ENCODE peak calls at places on chromosomes 6 and 20, in six cellular contexts. S is A549, L is stomach, C is ovary, X is tibial nerve, I is HepG2. E is an unnamed sample.

GRCh38 chr6:1757133-1757532 is 147.4 kb downstream of the FOXC1 start:
- DNase-seq in S (no peak), L (no peak), C (no peak), X (no peak), I (no peak), E (no peak)

GRCh38 chr6:163536770-163537169 is 122.3 kb downstream of the QKI start:
- DNase-seq in S (peak), L (no peak), C (no peak), X (no peak), I (no peak), E (no peak)

GRCh38 chr20:13286052-13286451 is 65.0 kb downstream of the ISM1 start:
- DNase-seq in S (no peak), L (no peak), C (no peak), X (no peak), I (no peak), E (no peak)

GRCh38 chr6:72616406-72617015 is 5.4 kb upstream of the KCNQ5 start:
- DNase-seq in S (peak), L (no peak), C (no peak), X (no peak), I (peak), E (no peak)

GRCh38 chr20:14890713-14891112 is 553.3 kb upstream of the FLRT3 start:
- DNase-seq in S (no peak), L (no peak), C (no peak), X (no peak), I (no peak), E (no peak)

GRCh38 chr6:39610229-39610628 is 115.0 kb downstream of the KIF6 start:
- DNase-seq in S (no peak), L (no peak), C (no peak), X (no peak), I (peak), E (no peak)

GRCh38 chr20:63819224-63819917 is 11.7 kb downstream of the ZBTB46 start:
- DNase-seq in S (peak), L (no peak), C (no peak), X (peak), I (peak), E (no peak)

GRCh38 chr6:80610821-80611220 is 504.4 kb downstream of the BCKDHB start:
- DNase-seq in S (peak), L (no peak), C (no peak), X (no peak), I (no peak), E (no peak)

GRCh38 chr6:14706378-14706929 is 539.4 kb upstream of the JARID2 start:
- DNase-seq in S (peak), L (no peak), C (peak), X (no peak), I (no peak), E (no peak)

GRCh38 chr6:110971458-110971857 is 10.4 kb upstream of the RPF2 start:
- DNase-seq in S (no peak), L (no peak), C (no peak), X (no peak), I (no peak), E (no peak)

GRCh38 chr20:63767886-63768285 is 28.3 kb downstream of the SLC2A4RG start:
- DNase-seq in S (no peak), L (no peak), C (no peak), X (no peak), I (no peak), E (no peak)

GRCh38 chr6:3398755-3399671 is 57.8 kb downstream of the SLC22A23 start:
- DNase-seq in S (no peak), L (no peak), C (no peak), X (no peak), I (peak), E (no peak)
- TF ChIP-seq EP300 in S (no peak), L (no peak), C (no peak), X (no peak), I (no peak), E (no peak)

GRCh38 chr20:34709044-34709835 is 5.1 kb downstream of the TP53INP2 start:
- DNase-seq in S (peak), L (peak), C (peak), X (peak), I (no peak), E (peak)
- TF ChIP-seq POLR2A in S (peak), L (no peak), C (peak), X (no peak), I (no peak), E (no peak)

DNA sequence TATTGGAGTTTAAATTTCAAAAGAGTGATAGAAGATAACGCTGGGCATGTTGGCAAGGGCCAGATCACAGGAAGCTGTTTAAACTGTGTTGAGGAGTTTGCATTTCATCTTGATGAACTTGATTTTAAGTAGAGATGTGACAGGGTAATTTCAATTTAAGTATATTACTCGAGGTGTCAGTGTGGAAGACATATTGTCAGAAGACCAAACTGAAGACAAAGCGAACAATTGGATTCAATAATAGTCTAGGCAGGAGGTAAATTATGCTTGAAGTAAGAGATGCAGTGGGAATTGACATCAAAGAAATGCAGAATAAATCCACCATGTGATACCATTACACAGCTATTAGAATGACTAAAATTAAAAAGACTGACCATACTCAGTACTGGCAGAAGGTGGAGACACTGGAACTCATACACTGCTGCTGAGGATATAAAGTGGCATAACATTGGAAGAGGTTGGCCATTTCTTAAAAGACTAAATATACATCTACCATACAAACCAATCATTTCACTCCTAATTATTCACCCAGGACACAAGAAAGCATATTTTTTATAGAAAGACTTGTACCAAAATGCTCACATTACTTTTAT is 240.8 kb downstream of the ARHGAP18 start:
- DNase-seq in S (no peak), L (no peak), C (no peak), X (no peak), I (no peak), E (no peak)
- TF ChIP-seq EP300 in S (no peak), L (no peak), C (no peak), X (no peak), I (no peak), E (no peak)

DNA sequence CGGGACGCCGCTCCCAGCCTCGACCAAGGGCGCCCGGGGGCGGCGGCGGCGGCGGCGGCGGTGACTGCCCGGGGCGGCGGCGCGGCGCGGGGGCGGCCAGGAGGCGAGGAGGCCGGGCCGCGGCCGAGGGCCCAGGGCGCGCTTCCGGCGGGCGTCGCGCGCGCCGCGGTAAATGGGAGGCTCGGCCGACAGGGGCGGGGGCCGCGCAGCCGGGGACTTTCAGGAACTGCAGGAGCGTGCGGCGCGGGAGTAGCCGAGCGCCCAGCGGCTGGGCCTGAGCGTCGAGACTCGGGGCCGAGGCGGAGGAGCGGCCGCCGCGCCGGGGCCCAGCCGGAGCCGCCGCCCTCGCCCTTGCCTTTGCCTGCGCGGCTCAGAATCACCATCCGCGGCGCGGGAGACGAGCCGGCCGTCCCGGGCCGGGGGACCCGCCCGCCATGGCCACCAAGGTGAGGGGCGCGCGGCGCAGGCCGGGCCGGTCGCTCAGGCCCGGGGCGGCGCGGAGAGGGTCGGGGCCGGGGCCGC is at the start of gene SNX9:
- DNase-seq in S (peak), L (peak), C (peak), X (peak), I (peak), E (peak)
- TF ChIP-seq POLR2A in S (peak), L (no peak), C (peak), X (peak), I (peak), E (peak)

E was measured in suprapubic skin.